ENCODE peak calls at places on chromosomes 6 and 20, in seven cellular contexts. Q, F, I, M, P, Y and V are unnamed samples.

GRCh38 chr6:47785187-47785586 is 3.4 kb downstream of the OPN5 start:
- DNase-seq in Q (no peak), F (no peak), I (no peak), M (no peak), P (no peak), Y (no peak), V (no peak)

GRCh38 chr6:16158943-16159557 is 30.2 kb downstream of the MYLIP start:
- DNase-seq in Q (no peak), F (no peak), I (no peak), M (no peak), P (no peak), Y (no peak), V (no peak)

GRCh38 chr6:117309069-117309468 is 43.7 kb downstream of the VGLL2 start:
- DNase-seq in Q (no peak), F (no peak), I (no peak), M (no peak), P (no peak), Y (no peak), V (no peak)

GRCh38 chr20:42110301-42110700 is 492.1 kb upstream of the CHD6 start:
- DNase-seq in Q (no peak), F (no peak), I (no peak), M (no peak), P (no peak), Y (no peak), V (no peak)

GRCh38 chr6:138485005-138485545 is 14.2 kb downstream of the NHSL1 start:
- DNase-seq in Q (no peak), F (no peak), I (peak; percentile 22), M (no peak), P (no peak), Y (no peak), V (no peak)

GRCh38 chr6:145547596-145548325 is 187.6 kb downstream of the EPM2A start:
- DNase-seq in Q (no peak), F (no peak), I (no peak), M (no peak), P (no peak), Y (no peak), V (no peak)

GRCh38 chr6:157761331-157761921 is 61.6 kb upstream of the SNX9 start:
- DNase-seq in Q (no peak), F (no peak), I (no peak), M (peak; percentile 43), P (no peak), Y (peak; percentile 68), V (no peak)

GRCh38 chr20:34579191-34579661 is 20.7 kb downstream of the MAP1LC3A start:
- DNase-seq in Q (peak; percentile 41), F (no peak), I (no peak), M (no peak), P (peak; percentile 63), Y (no peak), V (peak; percentile 80)

GRCh38 chr6:27296106-27296783 is 15.8 kb downstream of the POM121L2 start:
- DNase-seq in Q (no peak), F (peak; percentile 62), I (no peak), M (no peak), P (peak; percentile 65), Y (no peak), V (no peak)

GRCh38 chr6:6825986-6826901 is 237.7 kb downstream of the LY86 start:
- DNase-seq in Q (peak; percentile 15), F (no peak), I (no peak), M (no peak), P (no peak), Y (peak; percentile 22), V (no peak)

GRCh38 chr20:53839423-53840176 is 230.8 kb downstream of the BCAS1 start:
- DNase-seq in Q (no peak), F (no peak), I (no peak), M (peak; percentile 43), P (no peak), Y (peak; percentile 90), V (peak; percentile 69)